ENCODE peak calls at places on chromosomes 7 and 10, in nine cellular contexts. A, R, G, Q, B, E, Y, H and Z are unnamed samples.

GRCh38 chr7:30815016-30815854 is 44.0 kb downstream of the MINDY4 start:
- DNase-seq in R (peak), G (no peak), E (no peak), H (no peak), Q (no peak), B (no peak), Y (no peak), A (no peak), Z (no peak)

GRCh38 chr10:118958984-118959916 is 70.3 kb upstream of the NANOS1 start:
- DNase-seq in G (no peak), B (no peak), Q (no peak), R (peak), A (no peak), H (no peak), E (no peak), Y (peak), Z (no peak)

GRCh38 chr7:12322903-12323300 is 80.8 kb downstream of the VWDE start:
- DNase-seq in E (no peak), Q (no peak), G (no peak), B (no peak), R (no peak), H (no peak), Y (no peak), A (no peak), Z (no peak)

GRCh38 chr7:158953912-158954311 is 97.6 kb downstream of the DYNC2I1 start:
- DNase-seq in E (no peak), A (no peak), Y (no peak), B (no peak), G (no peak), R (no peak), H (no peak), Q (no peak), Z (no peak)

GRCh38 chr10:71262027-71262426 is 49.7 kb downstream of the UNC5B start:
- DNase-seq in B (no peak), G (no peak), A (no peak), Q (no peak), H (no peak), E (no peak), R (no peak), Y (no peak), Z (no peak)

GRCh38 chr7:116588225-116588624 is 63.4 kb downstream of the CAV1 start:
- DNase-seq in Q (no peak), B (no peak), Y (peak), R (peak), A (no peak), E (no peak), H (peak), G (no peak), Z (peak)

GRCh38 chr7:157278167-157278790 is 58.5 kb upstream of the DNAJB6 start:
- DNase-seq in G (no peak), H (no peak), Q (no peak), B (no peak), A (no peak), E (no peak), Y (no peak), R (no peak), Z (no peak)

GRCh38 chr7:102232686-102233286 is 53.9 kb upstream of the SH2B2 start:
- DNase-seq in Q (no peak), R (no peak), H (no peak), B (no peak), Y (no peak), A (no peak), G (no peak), E (no peak), Z (no peak)

GRCh38 chr10:73855413-73855812 is 18.9 kb downstream of the CAMK2G start:
- DNase-seq in A (no peak), B (no peak), E (no peak), R (no peak), H (no peak), Q (no peak), G (no peak), Y (no peak), Z (no peak)

GRCh38 chr10:63646491-63646890 is 125.3 kb downstream of the REEP3 start:
- DNase-seq in Q (no peak), H (no peak), R (no peak), E (no peak), G (no peak), B (no peak), A (no peak), Y (no peak), Z (no peak)

GRCh38 chr7:70797109-70797514 is 334.8 kb upstream of the GALNT17 start:
- DNase-seq in A (no peak), Q (no peak), B (no peak), H (no peak), Y (no peak), G (no peak), R (no peak), E (no peak), Z (no peak)

GRCh38 chr7:72336887-72337821 is 75.0 kb downstream of the CALN1 start:
- DNase-seq in E (no peak), B (no peak), G (no peak), Q (no peak), H (peak), Y (no peak), A (no peak), R (no peak), Z (no peak)

GRCh38 chr7:104123786-104124185 is 84.0 kb downstream of the ORC5 start:
- DNase-seq in Q (no peak), R (peak), G (no peak), A (no peak), B (no peak), E (no peak), Y (peak), H (no peak), Z (no peak)

GRCh38 chr10:37948210-37948609 is 28.2 kb downstream of the ZNF25 start:
- DNase-seq in R (no peak), Q (no peak), Y (no peak), B (no peak), A (no peak), H (no peak), G (no peak), E (no peak), Z (no peak)

GRCh38 chr7:78198756-78199155 is 400.2 kb downstream of the PHTF2 start:
- DNase-seq in A (no peak), Q (no peak), R (no peak), E (no peak), G (no peak), H (no peak), Y (peak), B (no peak), Z (no peak)

GRCh38 chr10:63157845-63158624 is 24.9 kb downstream of the NRBF2 start:
- DNase-seq in B (peak), Q (peak), E (peak), A (no peak), Y (peak), H (peak), R (peak), G (no peak), Z (peak)

GRCh38 chr7:101901661-101902491 is 84.5 kb downstream of the CUX1 start:
- DNase-seq in A (no peak), Y (no peak), E (no peak), R (peak), B (no peak), G (no peak), H (no peak), Q (no peak), Z (no peak)

GRCh38 chr7:108301387-108301786 is 154.8 kb downstream of the NRCAM start:
- DNase-seq in Q (no peak), H (no peak), A (no peak), E (no peak), B (no peak), Y (no peak), R (no peak), G (no peak), Z (no peak)

GRCh38 chr10:123249894-123250293 is 95.7 kb downstream of the BUB3 start:
- DNase-seq in R (peak), H (no peak), Y (no peak), Q (no peak), E (no peak), B (no peak), A (no peak), G (no peak), Z (no peak)

GRCh38 chr7:6271091-6271658 is 1.2 kb downstream of the CYTH3 start:
- DNase-seq in Y (no peak), E (no peak), Q (no peak), H (peak), B (peak), A (peak), G (no peak), R (peak), Z (peak)

GRCh38 chr7:12728192-12728538 is 40.7 kb downstream of the ARL4A start:
- DNase-seq in E (no peak), A (no peak), Q (no peak), H (no peak), G (no peak), Y (no peak), R (peak), B (no peak), Z (no peak)

GRCh38 chr10:42962120-42962901 is 114.6 kb upstream of the RET start:
- DNase-seq in H (no peak), A (no peak), E (no peak), Q (no peak), G (no peak), B (no peak), Y (no peak), R (no peak), Z (no peak)

GRCh38 chr7:106126170-106126938 is 14.2 kb upstream of the SYPL1 start:
- DNase-seq in H (peak), Q (no peak), R (peak), Y (no peak), A (no peak), G (no peak), B (no peak), E (no peak), Z (peak)